ENCODE peak calls at places on chromosomes 4 and X, in six cellular contexts. J, L, D, Q, A and N are unnamed samples.

GRCh38 chr4:122668241-122668640 is 47.4 kb upstream of the IL21 start:
- DNase-seq in L (no peak), J (no peak), D (no peak), A (no peak), Q (no peak), N (no peak)

GRCh38 chr4:88690355-88690754 is 7.3 kb downstream of the NAP1L5 start:
- DNase-seq in D (no peak), J (no peak), A (no peak), L (no peak), Q (no peak), N (peak)

GRCh38 chrX:76428243-76429130 is 977 bp downstream of the MAGEE1 start:
- DNase-seq in L (peak), A (no peak), D (no peak), Q (no peak), J (no peak), N (no peak)

GRCh38 chrX:19672211-19672814 is 157.0 kb upstream of the MAP3K15 start:
- DNase-seq in Q (no peak), D (no peak), L (no peak), J (no peak), A (no peak), N (no peak)

GRCh38 chrX:47648376-47648775 is 2.0 kb downstream of the ELK1 start:
- DNase-seq in J (no peak), L (no peak), A (no peak), Q (no peak), D (no peak), N (no peak)

GRCh38 chr4:80184791-80185756 is 12.2 kb upstream of the PRDM8 start:
- DNase-seq in J (no peak), A (no peak), D (no peak), L (peak), Q (no peak), N (no peak)

GRCh38 chr4:76277667-76278066 is 26.1 kb downstream of the FAM47E start:
- DNase-seq in J (no peak), A (no peak), D (no peak), Q (no peak), L (no peak), N (no peak)

GRCh38 chr4:162163892-162164759 is at the start of gene FSTL5:
- DNase-seq in Q (peak), J (no peak), A (no peak), L (peak), D (peak), N (no peak)

GRCh38 chr4:6180841-6181631 is 19.3 kb downstream of the JAKMIP1 start:
- DNase-seq in J (no peak), A (peak), L (no peak), D (no peak), Q (no peak), N (no peak)

GRCh38 chrX:9530848-9531274 is 66.0 kb downstream of the TBL1X start:
- DNase-seq in L (peak), A (no peak), Q (peak), J (no peak), D (peak), N (peak)

GRCh38 chr4:90580271-90580825 is 453.2 kb downstream of the CCSER1 start:
- DNase-seq in L (no peak), Q (no peak), J (no peak), A (no peak), D (no peak), N (no peak)

GRCh38 chr4:185880571-185880970 is 68.6 kb upstream of the SORBS2 start:
- DNase-seq in A (no peak), D (no peak), J (no peak), L (no peak), Q (peak), N (no peak)

GRCh38 chrX:10172867-10173266 is 16.1 kb downstream of the CLCN4 start:
- DNase-seq in Q (no peak), L (no peak), J (no peak), A (no peak), D (no peak), N (no peak)

GRCh38 chr4:48340276-48340904 is 939 bp upstream of the SLAIN2 start:
- DNase-seq in L (no peak), J (no peak), A (no peak), D (no peak), Q (no peak), N (peak)

GRCh38 chr4:3192827-3193226 is 56.1 kb upstream of the MSANTD1 start:
- DNase-seq in J (no peak), D (no peak), A (no peak), Q (no peak), L (no peak), N (no peak)

GRCh38 chr4:139028191-139028661 is 12.6 kb downstream of the NOCT start:
- DNase-seq in J (no peak), A (no peak), Q (no peak), L (no peak), D (no peak), N (no peak)

GRCh38 chrX:49656554-49656953 is 39.2 kb downstream of the PAGE1 start:
- DNase-seq in L (no peak), J (no peak), Q (no peak), A (no peak), D (no peak), N (no peak)

GRCh38 chr4:958836-959337 is 14.5 kb downstream of the DGKQ start:
- DNase-seq in L (no peak), Q (no peak), D (no peak), A (no peak), J (no peak), N (no peak)

GRCh38 chr4:10283761-10284160 is 167.2 kb upstream of the WDR1 start:
- DNase-seq in J (no peak), L (no peak), D (no peak), Q (no peak), A (no peak), N (no peak)

GRCh38 chr4:36737691-36738090 is 456.3 kb downstream of the DTHD1 start:
- DNase-seq in Q (no peak), J (no peak), L (no peak), A (no peak), D (no peak), N (no peak)

GRCh38 chr4:1565598-1566295 is 118.4 kb downstream of the FAM53A start:
- DNase-seq in D (no peak), J (no peak), A (no peak), L (no peak), Q (no peak), N (no peak)

GRCh38 chrX:149948001-149948400 is 9.7 kb upstream of the EOLA2 start:
- DNase-seq in J (no peak), Q (no peak), D (no peak), A (no peak), L (no peak), N (no peak)

GRCh38 chr4:188660796-188661195 is 521.6 kb downstream of the TRIML1 start:
- DNase-seq in J (no peak), L (no peak), A (no peak), Q (no peak), D (no peak), N (no peak)

GRCh38 chr4:2042207-2042946 is 16.8 kb upstream of the NAT8L start:
- DNase-seq in D (no peak), A (no peak), L (peak), Q (no peak), J (no peak), N (peak)

GRCh38 chr4:122715221-122715620 is 17.3 kb upstream of the BBS12 start:
- DNase-seq in J (no peak), Q (no peak), D (no peak), A (no peak), L (no peak), N (peak)

GRCh38 chr4:10078481-10079233 is 37.9 kb downstream of the WDR1 start:
- DNase-seq in A (no peak), L (no peak), J (no peak), D (no peak), Q (no peak), N (no peak)

GRCh38 chr4:47451657-47452056 is 11.8 kb downstream of the COMMD8 start:
- DNase-seq in Q (no peak), D (no peak), L (no peak), A (no peak), J (no peak), N (no peak)

GRCh38 chr4:102244878-102245535 is 100.3 kb downstream of the SLC39A8 start:
- DNase-seq in J (no peak), A (no peak), D (no peak), Q (no peak), L (no peak), N (no peak)

GRCh38 chr4:1045193-1045594 is 33.8 kb downstream of the FGFRL1 start:
- DNase-seq in L (no peak), J (no peak), Q (no peak), A (no peak), D (no peak), N (no peak)

GRCh38 chrX:40877869-40878268 is 142.5 kb upstream of the MED14 start:
- DNase-seq in L (no peak), J (peak), D (no peak), Q (peak), A (no peak), N (peak)

GRCh38 chrX:40012039-40012799 is 85.5 kb downstream of the BCOR start:
- DNase-seq in L (peak), Q (peak), D (no peak), A (no peak), J (no peak), N (no peak)

GRCh38 chrX:39725928-39726619 is 371.7 kb downstream of the BCOR start:
- DNase-seq in L (no peak), J (no peak), D (no peak), Q (no peak), A (no peak), N (no peak)

DNA sequence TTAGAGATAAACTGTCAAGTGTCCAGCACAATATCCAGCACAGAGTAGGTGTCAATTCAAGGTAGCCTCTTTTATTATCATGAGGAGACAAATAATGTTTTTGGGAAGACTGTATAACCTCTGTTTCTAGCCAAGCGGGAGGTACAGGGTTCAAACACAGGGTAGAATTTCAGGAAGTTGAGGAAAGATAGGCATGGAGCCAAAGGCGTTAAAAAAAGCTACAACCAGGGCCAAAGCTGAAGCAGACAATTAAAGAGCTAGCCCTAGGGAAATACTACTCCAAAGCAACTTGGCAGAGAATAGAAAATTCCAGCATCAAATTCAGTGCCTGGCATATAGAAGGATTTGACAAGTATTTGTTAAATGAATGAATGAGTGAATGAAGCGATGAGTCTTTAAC is 40.0 kb upstream of the CASK start:
- DNase-seq in A (no peak), Q (no peak), J (no peak), L (no peak), D (no peak), N (no peak)
- TF ChIP-seq ZNF274 in A (no peak), Q (no peak), J (no peak), L (no peak), D (no peak), N (no peak)

GRCh38 chr4:38819569-38819968 is 15.0 kb upstream of the TLR1 start:
- DNase-seq in D (no peak), Q (no peak), A (peak), J (no peak), L (no peak), N (no peak)

GRCh38 chr4:38820329-38821061 is 15.9 kb upstream of the TLR1 start:
- DNase-seq in D (no peak), J (no peak), A (peak), Q (no peak), L (no peak), N (no peak)

GRCh38 chr4:38818441-38818976 is 13.9 kb upstream of the TLR1 start:
- DNase-seq in A (peak), Q (peak), D (no peak), L (no peak), J (no peak), N (no peak)

GRCh38 chr4:38811307-38811706 is 6.7 kb upstream of the TLR1 start:
- DNase-seq in D (no peak), J (no peak), Q (no peak), L (no peak), A (no peak), N (no peak)

GRCh38 chr4:38815879-38816782 is 11.5 kb upstream of the TLR1 start:
- DNase-seq in J (no peak), Q (no peak), L (no peak), D (no peak), A (peak), N (no peak)
- TF ChIP-seq ZNF274 in J (no peak), Q (no peak), L (no peak), D (no peak), A (no peak), N (no peak)

GRCh38 chrX:23822397-23822796 is 39.4 kb downstream of the SAT1 start:
- DNase-seq in L (no peak), J (no peak), A (no peak), D (no peak), Q (peak), N (no peak)
- TF ChIP-seq ZNF274 in L (no peak), J (no peak), A (no peak), D (no peak), Q (no peak), N (no peak)

DNA sequence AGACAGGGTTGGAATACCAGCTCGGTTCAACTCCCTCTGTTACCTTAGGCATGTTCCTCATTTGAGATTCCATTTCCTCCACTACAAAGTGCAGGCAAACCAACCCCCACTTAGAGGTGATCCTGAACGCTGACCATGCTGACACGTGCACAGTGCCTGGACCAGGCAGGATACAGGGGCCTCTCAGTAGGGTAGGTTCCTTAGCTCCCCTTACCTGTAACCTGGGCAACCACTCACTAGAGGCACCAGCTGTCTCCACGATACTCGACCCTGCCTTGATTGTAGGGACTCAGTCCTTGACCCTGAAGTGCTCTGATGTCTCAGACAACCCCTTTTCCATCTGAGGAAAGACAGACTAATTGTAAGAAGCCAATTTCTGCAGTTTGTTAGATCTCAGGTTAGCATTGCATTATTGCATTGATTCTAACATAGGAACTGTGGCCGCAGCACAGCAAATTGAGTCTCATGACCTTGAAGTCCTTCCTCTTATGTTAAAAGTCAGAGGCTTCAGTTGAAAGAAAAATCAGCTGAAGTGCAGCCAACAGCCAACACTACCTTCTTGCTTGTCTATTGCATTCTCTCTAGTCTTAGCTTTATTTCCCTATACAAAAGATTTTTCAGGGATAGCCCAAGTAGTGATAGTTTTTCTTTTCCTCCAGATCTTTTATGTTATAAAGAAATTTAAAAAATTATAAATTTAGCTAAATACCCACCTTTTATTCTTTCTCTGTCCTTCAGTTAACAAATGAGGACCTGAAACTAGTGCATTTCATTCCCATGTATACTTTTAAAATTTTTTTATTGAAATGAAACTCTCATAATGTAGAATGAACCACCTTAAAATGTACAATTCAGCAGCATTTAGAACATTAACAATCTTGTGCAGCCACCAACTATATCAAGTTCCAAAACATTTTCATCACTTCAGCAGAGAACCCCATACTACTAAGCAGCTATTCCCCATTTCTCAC is 11.2 kb upstream of the C1QTNF7 start:
- DNase-seq in A (no peak), D (no peak), Q (no peak), L (no peak), J (no peak), N (no peak)
- TF ChIP-seq ZNF274 in A (no peak), D (no peak), Q (no peak), L (no peak), J (no peak), N (no peak)

GRCh38 chr4:159401791-159402380 is 299.0 kb downstream of the RAPGEF2 start:
- DNase-seq in L (no peak), A (no peak), D (no peak), Q (peak), J (no peak), N (no peak)
- TF ChIP-seq ZNF274 in L (no peak), A (no peak), D (no peak), Q (no peak), J (no peak), N (no peak)

GRCh38 chr4:121156822-121157769 is 7.0 kb downstream of the TNIP3 start:
- DNase-seq in A (no peak), D (peak), L (peak), Q (no peak), J (no peak), N (no peak)
- TF ChIP-seq ZNF274 in A (no peak), D (no peak), L (no peak), Q (no peak), J (no peak), N (no peak)

DNA sequence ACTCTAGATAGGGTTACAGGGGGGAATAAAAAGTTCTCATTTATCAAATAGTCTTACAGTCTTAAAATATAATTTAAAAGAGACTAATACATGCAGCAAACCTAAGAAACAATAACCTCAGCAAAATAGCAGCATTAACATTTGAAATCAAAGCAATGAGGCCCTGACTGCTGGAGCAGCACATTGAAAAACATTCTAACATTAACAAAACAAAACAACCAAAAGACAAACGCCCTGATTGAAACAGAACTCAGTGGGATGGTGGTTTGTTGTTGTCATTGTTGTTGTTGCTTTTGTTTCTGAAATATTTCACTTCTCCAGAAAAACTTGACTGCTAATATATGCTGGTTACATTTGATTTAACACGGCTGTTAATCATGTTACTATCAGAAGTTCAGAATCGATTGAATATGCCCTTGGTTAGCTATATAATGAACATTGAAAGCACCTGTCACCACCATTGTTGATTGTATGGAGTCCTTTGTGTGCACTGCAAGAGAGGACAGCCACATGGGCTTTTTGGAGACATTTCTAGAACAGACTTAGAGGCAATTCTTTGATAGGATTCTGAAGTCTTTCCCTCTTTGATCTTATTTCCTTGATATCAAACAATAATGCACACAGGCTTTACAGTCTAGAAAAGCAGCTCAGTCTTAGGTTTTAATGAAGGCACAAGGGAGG is 790.4 kb upstream of the GALNTL6 start:
- DNase-seq in J (no peak), Q (no peak), D (peak), A (no peak), L (no peak), N (no peak)
- TF ChIP-seq ZNF274 in J (no peak), Q (no peak), D (no peak), A (no peak), L (no peak), N (no peak)

GRCh38 chr4:168593399-168593798 is 96.5 kb downstream of the PALLD start:
- DNase-seq in L (no peak), Q (no peak), A (no peak), D (no peak), J (no peak), N (no peak)
- TF ChIP-seq ZNF274 in L (no peak), Q (no peak), A (no peak), D (no peak), J (no peak), N (no peak)

DNA sequence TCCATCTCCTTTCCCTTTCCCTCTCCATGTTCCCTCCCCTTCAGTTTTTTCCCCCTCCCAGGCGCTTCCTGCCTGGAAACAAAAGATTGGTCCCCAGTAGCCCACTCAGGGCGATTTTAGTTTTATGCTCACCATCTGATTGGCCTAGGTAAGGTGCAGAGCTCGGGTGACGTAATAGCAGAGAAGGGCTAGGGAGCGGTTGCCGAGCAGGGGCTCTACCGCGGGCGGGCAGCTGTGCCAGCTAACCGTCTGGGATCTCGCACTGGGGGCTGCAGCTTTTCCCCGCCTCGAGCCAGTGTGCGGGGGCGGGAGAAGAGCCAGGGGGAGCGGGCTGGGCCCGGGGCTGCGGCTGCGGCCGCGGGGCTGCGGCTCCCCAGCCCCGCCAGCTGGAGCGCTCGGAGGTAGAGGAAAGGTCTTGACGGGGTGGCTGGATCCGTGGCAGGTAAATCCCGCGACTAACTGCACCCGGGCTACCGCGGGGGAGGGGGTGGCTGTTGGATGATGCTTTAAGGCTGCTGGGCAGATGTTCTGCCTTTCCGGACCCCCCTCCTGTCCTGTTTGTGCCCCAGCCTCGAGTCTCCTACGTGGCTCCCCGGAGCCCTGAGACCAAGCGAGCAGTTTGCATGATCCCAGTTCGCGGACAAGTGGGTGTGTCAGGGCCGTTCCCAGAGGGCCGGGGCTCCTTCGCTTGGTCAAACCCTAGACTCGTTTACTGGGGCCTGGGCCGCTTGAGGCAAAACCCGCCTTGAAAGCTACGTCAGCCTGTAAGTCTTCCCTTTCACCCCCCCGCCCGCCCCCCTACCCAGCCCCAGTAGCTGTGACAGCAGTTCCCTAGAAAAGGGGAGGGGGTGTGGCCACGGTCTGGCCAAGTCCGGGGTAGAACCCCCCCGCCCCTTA is at the start of gene PAK3:
- DNase-seq in D (peak), L (peak), Q (no peak), J (no peak), A (no peak), N (no peak)
- TF ChIP-seq ZNF274 in D (no peak), L (no peak), Q (no peak), J (no peak), A (no peak), N (no peak)

GRCh38 chrX:13048265-13048664 is 3.8 kb upstream of the FAM9C start:
- DNase-seq in D (no peak), L (no peak), J (no peak), A (no peak), Q (no peak), N (no peak)
- TF ChIP-seq ZNF274 in D (no peak), L (no peak), J (no peak), A (no peak), Q (no peak), N (no peak)